ENCODE peak calls at places on chromosome 14, in eight cellular contexts. One of them, this sample, is unnamed.

GRCh38 chr14:103007555-103007954 is 49.8 kb downstream of the CDC42BPB start:
- DNase-seq in T1000: no peak
- DNase-seq in NCI-H2081: no peak
- DNase-seq in IMR-90: no peak
- DNase-seq in A549: no peak
- DNase-seq in type B pancreatic cell: no peak
- DNase-seq in non-pigmented ciliary epithelial cell: no peak
- DNase-seq in cardiac septum: no peak
- DNase-seq in this sample: no peak

GRCh38 chr14:41663478-41663845 is 56.8 kb downstream of the LRFN5 start:
- DNase-seq in T1000: no peak
- DNase-seq in NCI-H2081: no peak
- DNase-seq in IMR-90: peak; percentile 11
- DNase-seq in A549: no peak
- DNase-seq in type B pancreatic cell: no peak
- DNase-seq in non-pigmented ciliary epithelial cell: peak; percentile 53
- DNase-seq in cardiac septum: no peak
- DNase-seq in this sample: peak; percentile 21

GRCh38 chr14:67643671-67644070 is 24.0 kb downstream of the ARG2 start:
- DNase-seq in T1000: no peak
- DNase-seq in NCI-H2081: no peak
- DNase-seq in IMR-90: no peak
- DNase-seq in A549: no peak
- DNase-seq in type B pancreatic cell: no peak
- DNase-seq in non-pigmented ciliary epithelial cell: no peak
- DNase-seq in cardiac septum: no peak
- DNase-seq in this sample: peak; percentile 18

GRCh38 chr14:80602931-80603330 is 338.6 kb downstream of the CEP128 start:
- DNase-seq in T1000: no peak
- DNase-seq in NCI-H2081: no peak
- DNase-seq in IMR-90: no peak
- DNase-seq in A549: no peak
- DNase-seq in type B pancreatic cell: no peak
- DNase-seq in non-pigmented ciliary epithelial cell: no peak
- DNase-seq in cardiac septum: no peak
- DNase-seq in this sample: no peak

GRCh38 chr14:26204362-26204953 is 393.4 kb downstream of the NOVA1 start:
- DNase-seq in T1000: no peak
- DNase-seq in NCI-H2081: peak; percentile 56
- DNase-seq in IMR-90: no peak
- DNase-seq in A549: no peak
- DNase-seq in type B pancreatic cell: no peak
- DNase-seq in non-pigmented ciliary epithelial cell: no peak
- DNase-seq in cardiac septum: no peak
- DNase-seq in this sample: no peak

GRCh38 chr14:21867541-21867940 is 193.9 kb upstream of the OR4E1 start:
- DNase-seq in T1000: no peak
- DNase-seq in NCI-H2081: no peak
- DNase-seq in IMR-90: peak; percentile 23
- DNase-seq in A549: no peak
- DNase-seq in type B pancreatic cell: no peak
- DNase-seq in non-pigmented ciliary epithelial cell: peak; percentile 36
- DNase-seq in cardiac septum: no peak
- DNase-seq in this sample: peak; percentile 74

GRCh38 chr14:76309572-76310551 is 66.1 kb upstream of the ESRRB start:
- DNase-seq in T1000: no peak
- DNase-seq in NCI-H2081: no peak
- DNase-seq in IMR-90: no peak
- DNase-seq in A549: no peak
- DNase-seq in type B pancreatic cell: peak; percentile 52
- DNase-seq in non-pigmented ciliary epithelial cell: no peak
- DNase-seq in cardiac septum: peak; percentile 77
- DNase-seq in this sample: no peak

GRCh38 chr14:25006961-25007795 is 42.8 kb downstream of the STXBP6 start:
- DNase-seq in T1000: peak; percentile 35
- DNase-seq in NCI-H2081: no peak
- DNase-seq in IMR-90: peak; percentile 95
- DNase-seq in A549: peak; percentile 72
- DNase-seq in type B pancreatic cell: no peak
- DNase-seq in non-pigmented ciliary epithelial cell: peak; percentile 89
- DNase-seq in cardiac septum: no peak
- DNase-seq in this sample: peak; percentile 83

GRCh38 chr14:61730756-61731373 is 31.4 kb upstream of the SNAPC1 start:
- DNase-seq in T1000: no peak
- DNase-seq in NCI-H2081: no peak
- DNase-seq in IMR-90: no peak
- DNase-seq in A549: no peak
- DNase-seq in type B pancreatic cell: no peak
- DNase-seq in non-pigmented ciliary epithelial cell: no peak
- DNase-seq in cardiac septum: no peak
- DNase-seq in this sample: no peak

GRCh38 chr14:89563503-89563902 is 146.5 kb upstream of the FOXN3 start:
- DNase-seq in T1000: no peak
- DNase-seq in NCI-H2081: no peak
- DNase-seq in IMR-90: no peak
- DNase-seq in A549: no peak
- DNase-seq in type B pancreatic cell: no peak
- DNase-seq in non-pigmented ciliary epithelial cell: no peak
- DNase-seq in cardiac septum: no peak
- DNase-seq in this sample: no peak

GRCh38 chr14:95260537-95261440 is 58.9 kb downstream of the CLMN start:
- DNase-seq in T1000: no peak
- DNase-seq in NCI-H2081: no peak
- DNase-seq in IMR-90: peak; percentile 39
- DNase-seq in A549: no peak
- DNase-seq in type B pancreatic cell: peak; percentile 27
- DNase-seq in non-pigmented ciliary epithelial cell: peak; percentile 87
- DNase-seq in cardiac septum: peak; percentile 35
- DNase-seq in this sample: peak; percentile 57

GRCh38 chr14:101110729-101111619 is 207.5 kb upstream of the RTL1 start:
- DNase-seq in T1000: no peak
- DNase-seq in NCI-H2081: no peak
- DNase-seq in IMR-90: no peak
- DNase-seq in A549: peak; percentile 14
- DNase-seq in type B pancreatic cell: peak; percentile 66
- DNase-seq in non-pigmented ciliary epithelial cell: no peak
- DNase-seq in cardiac septum: peak; percentile 63
- DNase-seq in this sample: no peak

GRCh38 chr14:46384611-46385010 is 267.0 kb downstream of the RPL10L start:
- DNase-seq in T1000: no peak
- DNase-seq in NCI-H2081: no peak
- DNase-seq in IMR-90: no peak
- DNase-seq in A549: no peak
- DNase-seq in type B pancreatic cell: no peak
- DNase-seq in non-pigmented ciliary epithelial cell: no peak
- DNase-seq in cardiac septum: no peak
- DNase-seq in this sample: no peak

GRCh38 chr14:72679106-72679505 is 214.8 kb downstream of the DPF3 start:
- DNase-seq in T1000: no peak
- DNase-seq in NCI-H2081: no peak
- DNase-seq in IMR-90: peak; percentile 52
- DNase-seq in A549: no peak
- DNase-seq in type B pancreatic cell: no peak
- DNase-seq in non-pigmented ciliary epithelial cell: no peak
- DNase-seq in cardiac septum: no peak
- DNase-seq in this sample: no peak

GRCh38 chr14:94538070-94538740 is 23.0 kb upstream of the SERPINA4 start:
- DNase-seq in T1000: no peak
- DNase-seq in NCI-H2081: no peak
- DNase-seq in IMR-90: no peak
- DNase-seq in A549: no peak
- DNase-seq in type B pancreatic cell: no peak
- DNase-seq in non-pigmented ciliary epithelial cell: no peak
- DNase-seq in cardiac septum: peak; percentile 60
- DNase-seq in this sample: no peak

GRCh38 chr14:97592341-97592980 is 795.3 kb downstream of the VRK1 start:
- DNase-seq in T1000: no peak
- DNase-seq in NCI-H2081: no peak
- DNase-seq in IMR-90: no peak
- DNase-seq in A549: no peak
- DNase-seq in type B pancreatic cell: no peak
- DNase-seq in non-pigmented ciliary epithelial cell: no peak
- DNase-seq in cardiac septum: no peak
- DNase-seq in this sample: no peak

GRCh38 chr14:50954811-50955372 is 10.6 kb upstream of the PYGL start:
- DNase-seq in T1000: no peak
- DNase-seq in NCI-H2081: peak; percentile 68
- DNase-seq in IMR-90: peak; percentile 79
- DNase-seq in A549: peak; percentile 79
- DNase-seq in type B pancreatic cell: no peak
- DNase-seq in non-pigmented ciliary epithelial cell: peak; percentile 52
- DNase-seq in cardiac septum: no peak
- DNase-seq in this sample: peak; percentile 82

GRCh38 chr14:76829650-76830421 is 3.6 kb downstream of the LRRC74A start:
- DNase-seq in T1000: no peak
- DNase-seq in NCI-H2081: no peak
- DNase-seq in IMR-90: no peak
- DNase-seq in A549: no peak
- DNase-seq in type B pancreatic cell: no peak
- DNase-seq in non-pigmented ciliary epithelial cell: no peak
- DNase-seq in cardiac septum: no peak
- DNase-seq in this sample: no peak

GRCh38 chr14:93056166-93056839 is 59.4 kb downstream of the ITPK1 start:
- DNase-seq in T1000: peak; percentile 16
- DNase-seq in NCI-H2081: no peak
- DNase-seq in IMR-90: no peak
- DNase-seq in A549: peak; percentile 49
- DNase-seq in type B pancreatic cell: no peak
- DNase-seq in non-pigmented ciliary epithelial cell: no peak
- DNase-seq in cardiac septum: no peak
- DNase-seq in this sample: no peak

GRCh38 chr14:24849471-24849870 is 200.5 kb downstream of the STXBP6 start:
- DNase-seq in T1000: no peak
- DNase-seq in NCI-H2081: no peak
- DNase-seq in IMR-90: peak; percentile 75
- DNase-seq in A549: no peak
- DNase-seq in type B pancreatic cell: no peak
- DNase-seq in non-pigmented ciliary epithelial cell: no peak
- DNase-seq in cardiac septum: no peak
- DNase-seq in this sample: no peak

GRCh38 chr14:92565718-92566115 is 52.1 kb downstream of the RIN3 start:
- DNase-seq in T1000: no peak
- DNase-seq in NCI-H2081: no peak
- DNase-seq in IMR-90: no peak
- DNase-seq in A549: no peak
- DNase-seq in type B pancreatic cell: no peak
- DNase-seq in non-pigmented ciliary epithelial cell: no peak
- DNase-seq in cardiac septum: no peak
- DNase-seq in this sample: peak; percentile 82

GRCh38 chr14:74710477-74710876 is 2.4 kb downstream of the AREL1 start:
- DNase-seq in T1000: no peak
- DNase-seq in NCI-H2081: no peak
- DNase-seq in IMR-90: no peak
- DNase-seq in A549: no peak
- DNase-seq in type B pancreatic cell: no peak
- DNase-seq in non-pigmented ciliary epithelial cell: no peak
- DNase-seq in cardiac septum: no peak
- DNase-seq in this sample: no peak

GRCh38 chr14:39219075-39219499 is 14.6 kb upstream of the MIA2 start:
- DNase-seq in T1000: no peak
- DNase-seq in NCI-H2081: no peak
- DNase-seq in IMR-90: peak; percentile 2
- DNase-seq in A549: peak; percentile 45
- DNase-seq in type B pancreatic cell: no peak
- DNase-seq in non-pigmented ciliary epithelial cell: no peak
- DNase-seq in cardiac septum: no peak
- DNase-seq in this sample: no peak